ENCODE peak calls at places on chromosomes 5 and 9, in five cellular contexts. F, D, T, N and Y are unnamed samples.

GRCh38 chr5:172678902-172679301 is 37.8 kb downstream of the NEURL1B start:
- DNase-seq in F (no peak), D (no peak), T (no peak), N (no peak), Y (no peak)

GRCh38 chr5:74233571-74233970 is 407.0 kb downstream of the ENC1 start:
- DNase-seq in F (no peak), D (no peak), T (no peak), N (peak), Y (peak)

GRCh38 chr5:2780421-2781171 is 29.1 kb upstream of the IRX2 start:
- DNase-seq in F (no peak), D (peak), T (no peak), N (peak), Y (no peak)

GRCh38 chr9:4755026-4755609 is 14.1 kb upstream of the AK3 start:
- DNase-seq in F (no peak), D (no peak), T (no peak), N (peak), Y (no peak)

GRCh38 chr5:68290260-68290674 is 74.7 kb downstream of the PIK3R1 start:
- DNase-seq in F (no peak), D (no peak), T (no peak), N (no peak), Y (peak)

GRCh38 chr5:157915638-157916037 is 56.7 kb upstream of the CLINT1 start:
- DNase-seq in F (no peak), D (no peak), T (no peak), N (no peak), Y (peak)

GRCh38 chr5:179371681-179372675 is 26.7 kb upstream of the ADAMTS2 start:
- DNase-seq in F (no peak), D (peak), T (no peak), N (no peak), Y (no peak)

GRCh38 chr5:101288633-101289032 is 385.6 kb upstream of the ST8SIA4 start:
- DNase-seq in F (no peak), D (no peak), T (no peak), N (no peak), Y (no peak)

GRCh38 chr5:147748590-147748989 is 33.9 kb downstream of the JAKMIP2 start:
- DNase-seq in F (no peak), D (peak), T (no peak), N (no peak), Y (no peak)

GRCh38 chr9:1050125-1050895 is at the start of gene DMRT2:
- DNase-seq in F (peak), D (peak), T (peak), N (peak), Y (no peak)

GRCh38 chr9:99173570-99174504 is 47.9 kb downstream of the ALG2 start:
- DNase-seq in F (no peak), D (no peak), T (no peak), N (no peak), Y (no peak)

GRCh38 chr5:137957948-137958347 is 68.7 kb downstream of the PKD2L2 start:
- DNase-seq in F (no peak), D (no peak), T (no peak), N (no peak), Y (no peak)

GRCh38 chr5:92749943-92750342 is 831.1 kb downstream of the NR2F1-AS1 start:
- DNase-seq in F (peak), D (no peak), T (no peak), N (no peak), Y (peak)

DNA sequence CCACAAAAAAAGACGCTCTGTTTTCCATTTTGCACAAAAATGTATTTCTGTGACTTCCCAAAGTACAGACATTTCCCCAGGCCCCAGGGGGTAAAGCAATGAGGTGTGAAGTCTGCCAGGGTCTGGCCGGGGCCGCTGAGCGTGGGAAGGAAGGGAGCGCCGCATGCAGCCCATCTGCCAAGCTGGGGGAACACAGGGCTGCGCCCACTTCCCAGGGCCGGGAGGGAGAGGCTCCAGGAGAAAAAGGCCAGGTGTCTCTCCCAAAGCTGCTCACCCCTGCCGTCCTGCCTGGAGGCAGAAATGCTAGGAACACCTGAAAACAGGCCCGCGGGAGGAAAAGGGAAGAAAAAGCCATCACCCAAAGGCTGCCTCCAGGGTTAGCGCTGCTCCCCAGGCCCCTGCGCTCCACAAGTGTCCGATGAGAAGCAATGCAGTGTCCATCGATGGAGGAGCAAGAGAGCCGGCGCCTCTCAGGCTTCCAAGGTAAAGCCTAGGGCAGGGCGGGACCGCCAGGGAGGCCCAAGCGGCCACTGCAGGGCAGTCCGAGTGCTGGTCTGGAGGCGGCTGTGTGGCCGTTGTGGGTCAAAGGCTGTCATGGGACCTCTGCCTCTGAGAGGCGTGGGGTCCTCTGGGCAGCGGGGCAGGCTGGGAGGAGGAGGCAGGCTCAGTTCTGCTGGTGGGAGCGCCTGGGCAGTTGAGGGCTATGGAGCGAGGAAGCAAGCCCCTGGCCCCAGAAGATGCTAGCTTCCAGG is 6.0 kb upstream of the ZDHHC12 start:
- DNase-seq in F (no peak), D (no peak), T (no peak), N (no peak), Y (no peak)
- H4K8ac ChIP-seq in F (no peak), D (no peak), T (no peak), N (no peak), Y (no peak)

GRCh38 chr9:77887660-77888059 is 144.0 kb downstream of the GNAQ start:
- DNase-seq in F (no peak), D (no peak), T (no peak), N (no peak), Y (no peak)
- H2BK12ac ChIP-seq in F (no peak), D (no peak), T (no peak), N (no peak), Y (no peak)

GRCh38 chr9:27750571-27750970 is 177.3 kb upstream of the C9orf72 start:
- DNase-seq in F (no peak), D (no peak), T (no peak), N (no peak), Y (no peak)
- H3K23ac ChIP-seq in F (no peak), D (no peak), T (no peak), N (no peak), Y (no peak)

DNA sequence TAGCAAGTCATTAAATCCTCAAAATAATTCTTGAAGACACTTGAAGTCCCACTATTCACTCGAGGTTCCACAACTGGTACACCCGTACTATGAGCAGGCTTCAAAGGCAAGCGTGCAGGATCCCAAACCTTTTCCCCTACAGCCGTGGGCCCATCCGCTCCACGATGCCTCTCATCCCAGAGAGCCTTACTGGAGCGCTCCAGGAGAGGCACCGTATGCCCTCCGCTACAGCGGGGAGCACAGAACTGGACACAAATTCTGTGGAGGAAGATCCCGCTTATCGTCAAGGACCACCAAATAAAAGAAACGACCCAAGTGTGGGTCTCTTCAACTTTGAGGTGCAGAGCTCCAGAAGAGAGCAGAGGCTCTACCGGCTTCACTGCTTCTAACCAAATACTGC is 508 bp downstream of the NOL6 start:
- DNase-seq in F (no peak), D (no peak), T (no peak), N (peak), Y (no peak)
- H4K8ac ChIP-seq in F (no peak), D (no peak), T (peak), N (peak), Y (no peak)

DNA sequence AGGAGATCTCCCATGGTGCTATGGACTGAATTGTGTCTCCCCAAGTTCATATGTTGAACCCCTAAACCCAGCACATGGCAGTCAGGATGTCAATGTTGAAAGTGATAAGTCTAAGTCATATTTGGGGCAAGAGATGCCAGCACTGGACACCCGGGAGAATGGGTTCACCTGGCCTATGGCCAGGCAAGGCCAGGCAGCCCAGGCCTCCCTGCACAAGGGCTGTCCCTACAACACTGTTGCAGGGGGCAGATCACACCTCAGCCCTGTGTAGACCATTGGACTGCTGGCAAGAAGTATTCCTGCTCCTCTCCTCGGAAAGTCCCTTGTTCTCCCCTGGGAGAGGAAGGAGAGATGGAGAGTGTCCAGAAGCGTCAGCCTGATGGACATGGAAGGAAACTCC is 240.5 kb downstream of the GADD45G start:
- DNase-seq in F (no peak), D (no peak), T (no peak), N (no peak), Y (no peak)
- H2BK12ac ChIP-seq in F (no peak), D (no peak), T (no peak), N (no peak), Y (no peak)

DNA sequence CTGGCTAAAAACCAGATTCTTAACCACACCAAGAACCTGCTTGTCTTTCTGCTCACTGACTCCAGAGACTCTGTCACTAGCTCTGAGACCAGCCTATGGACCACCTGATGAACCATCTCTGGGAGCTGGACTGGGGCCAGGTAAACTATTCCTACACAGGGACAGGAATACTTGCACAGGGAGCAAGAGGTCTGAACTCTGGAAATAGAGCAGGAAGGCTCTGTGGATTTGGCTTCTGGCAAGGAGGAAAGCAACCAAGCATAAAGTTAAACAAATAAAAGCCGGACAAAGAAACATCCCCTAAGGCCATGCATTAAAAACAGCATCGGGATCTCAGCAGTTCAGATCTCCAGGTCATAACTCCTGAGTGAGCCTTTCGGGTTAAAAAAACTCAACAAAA is 5.6 kb upstream of the SPARC start:
- DNase-seq in F (no peak), D (no peak), T (no peak), N (no peak), Y (no peak)
- H3K23ac ChIP-seq in F (no peak), D (no peak), T (no peak), N (no peak), Y (no peak)

GRCh38 chr5:34748431-34748830 is 90.5 kb upstream of the TTC23L start:
- DNase-seq in F (no peak), D (no peak), T (no peak), N (no peak), Y (no peak)

GRCh38 chr5:34749431-34749872 is 89.5 kb upstream of the TTC23L start:
- DNase-seq in F (no peak), D (no peak), T (no peak), N (peak), Y (peak)

GRCh38 chr5:34756781-34757624 is 82.0 kb upstream of the TTC23L start:
- DNase-seq in F (no peak), D (no peak), T (no peak), N (peak), Y (peak)

DNA sequence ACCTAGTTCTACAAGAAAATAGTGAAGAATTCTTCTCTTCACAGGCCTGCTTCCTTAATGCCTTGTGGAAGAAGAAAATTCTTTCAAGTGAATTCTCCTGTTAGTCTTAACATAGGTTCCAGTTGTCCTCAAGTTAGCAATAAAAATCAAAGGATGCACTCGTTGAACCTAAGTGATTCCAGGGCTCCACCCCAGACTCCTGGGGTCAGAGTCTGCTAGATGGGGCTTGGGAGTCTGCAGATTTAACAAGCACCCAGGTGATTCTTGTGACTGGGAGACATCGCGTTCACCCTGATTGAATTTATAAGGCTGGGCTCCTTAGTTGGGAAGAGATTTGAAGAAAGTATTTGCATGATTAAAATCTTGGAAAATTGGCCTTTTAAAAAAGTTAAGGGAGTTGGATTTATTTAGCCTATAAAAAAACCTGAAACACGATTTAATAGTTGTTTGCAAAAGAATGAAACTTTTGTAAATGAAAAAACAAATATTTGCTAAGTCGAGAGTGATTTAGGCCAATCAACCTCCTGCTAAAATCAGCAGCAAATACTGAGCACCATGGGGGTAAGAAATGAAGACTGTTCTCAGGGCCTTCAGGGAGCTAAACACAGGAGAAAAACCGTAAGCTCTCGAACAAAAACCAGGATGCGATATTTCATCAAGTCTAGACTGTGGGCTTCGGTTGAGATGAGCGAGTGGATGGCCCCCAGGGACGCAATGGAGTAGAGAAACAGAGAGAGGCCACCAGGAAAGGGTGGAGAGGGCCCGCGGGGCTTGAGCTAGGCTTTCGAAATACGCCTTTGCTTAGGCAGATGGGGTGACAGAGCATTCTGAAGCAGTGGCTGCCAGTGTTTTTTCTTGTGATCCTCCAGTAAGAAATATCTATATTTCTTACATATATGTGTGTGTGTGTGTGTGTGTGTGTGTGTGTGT is 86.9 kb upstream of the TTC23L start:
- DNase-seq in F (no peak), D (no peak), T (no peak), N (peak), Y (no peak)
- H4K8ac ChIP-seq in F (no peak), D (no peak), T (peak), N (peak), Y (no peak)

GRCh38 chr5:77355751-77356150 is 136.4 kb downstream of the WDR41 start:
- DNase-seq in F (no peak), D (no peak), T (no peak), N (no peak), Y (no peak)
- H2BK12ac ChIP-seq in F (no peak), D (no peak), T (no peak), N (no peak), Y (no peak)